ENCODE peak calls at places on chromosomes 7 and 10, in ten cellular contexts. Q, V, Z, N, M, B, L, E, O and D are unnamed samples.

GRCh38 chr10:75395171-75395954 is 6.2 kb downstream of the ZNF503 start:
- DNase-seq in Q (no peak), V (peak), Z (peak), N (peak), M (peak), B (no peak), L (peak), E (peak), O (no peak), D (peak)

GRCh38 chr10:86569335-86569734 is 47.7 kb upstream of the WAPL start:
- DNase-seq in Q (no peak), V (no peak), Z (no peak), N (no peak), M (no peak), B (no peak), L (no peak), E (no peak), O (no peak), D (no peak)

GRCh38 chr7:80312139-80312661 is 177.6 kb downstream of the GNAI1 start:
- DNase-seq in Q (no peak), V (no peak), Z (no peak), N (no peak), M (no peak), B (no peak), L (no peak), E (no peak), O (no peak), D (peak)

GRCh38 chr10:113550365-113550764 is 2.5 kb upstream of the HABP2 start:
- DNase-seq in Q (no peak), V (no peak), Z (no peak), N (no peak), M (no peak), B (no peak), L (no peak), E (no peak), O (no peak), D (no peak)

GRCh38 chr7:139570119-139570518 is 46.6 kb downstream of the CLEC2L start:
- DNase-seq in Q (no peak), V (no peak), Z (no peak), N (no peak), M (no peak), B (no peak), L (no peak), E (no peak), O (no peak), D (no peak)

GRCh38 chr10:83153714-83154113 is 985.6 kb upstream of the GHITM start:
- DNase-seq in Q (no peak), V (no peak), Z (no peak), N (no peak), M (no peak), B (no peak), L (peak), E (no peak), O (no peak), D (no peak)

GRCh38 chr10:118792501-118792900 is 37.7 kb upstream of the CACUL1 start:
- DNase-seq in Q (peak), V (no peak), Z (no peak), N (no peak), M (no peak), B (no peak), L (no peak), E (no peak), O (peak), D (peak)

GRCh38 chr10:77873558-77874380 is 52.8 kb downstream of the DLG5 start:
- DNase-seq in Q (no peak), V (peak), Z (peak), N (peak), M (peak), B (peak), L (peak), E (no peak), O (peak), D (peak)

GRCh38 chr7:74454059-74454947 is 597 bp downstream of the GTF2IRD1 start:
- DNase-seq in Q (no peak), V (peak), Z (peak), N (no peak), M (no peak), B (no peak), L (peak), E (peak), O (no peak), D (no peak)

GRCh38 chr7:47378728-47379395 is 203.0 kb downstream of the TNS3 start:
- DNase-seq in Q (no peak), V (no peak), Z (no peak), N (no peak), M (peak), B (no peak), L (no peak), E (no peak), O (no peak), D (peak)

GRCh38 chr10:94500063-94500462 is 45.5 kb upstream of the HELLS start:
- DNase-seq in Q (no peak), V (no peak), Z (no peak), N (no peak), M (no peak), B (peak), L (no peak), E (no peak), O (no peak), D (no peak)

GRCh38 chr7:128876978-128877755 is 14.5 kb downstream of the ATP6V1F start:
- DNase-seq in Q (no peak), V (no peak), Z (no peak), N (no peak), M (peak), B (no peak), L (peak), E (peak), O (no peak), D (no peak)

GRCh38 chr10:127064474-127064873 is 131.9 kb downstream of the INSYN2A start:
- DNase-seq in Q (no peak), V (no peak), Z (no peak), N (no peak), M (no peak), B (no peak), L (peak), E (no peak), O (no peak), D (no peak)

GRCh38 chr7:66247387-66248078 is 42.4 kb downstream of the TPST1 start:
- DNase-seq in Q (no peak), V (no peak), Z (no peak), N (no peak), M (no peak), B (no peak), L (no peak), E (no peak), O (no peak), D (no peak)

GRCh38 chr10:43863859-43864591 is 215.3 kb upstream of the ZNF32 start:
- DNase-seq in Q (no peak), V (no peak), Z (no peak), N (peak), M (no peak), B (peak), L (no peak), E (peak), O (peak), D (peak)

GRCh38 chr7:107166702-107167426 is 1.9 kb upstream of the HBP1 start:
- DNase-seq in Q (no peak), V (no peak), Z (no peak), N (no peak), M (no peak), B (no peak), L (no peak), E (no peak), O (no peak), D (no peak)

GRCh38 chr7:15972767-15973362 is 286.4 kb upstream of the MEOX2 start:
- DNase-seq in Q (peak), V (peak), Z (no peak), N (no peak), M (no peak), B (no peak), L (no peak), E (peak), O (peak), D (peak)

GRCh38 chr10:113610636-113611601 is 52.9 kb downstream of the NRAP start:
- DNase-seq in Q (no peak), V (no peak), Z (no peak), N (no peak), M (no peak), B (no peak), L (no peak), E (no peak), O (no peak), D (no peak)

GRCh38 chr10:115829501-115830215 is 443.3 kb downstream of the GFRA1 start:
- DNase-seq in Q (no peak), V (no peak), Z (no peak), N (no peak), M (no peak), B (no peak), L (no peak), E (no peak), O (no peak), D (no peak)

GRCh38 chr7:155729847-155730246 is 82.4 kb downstream of the SHH start:
- DNase-seq in Q (no peak), V (no peak), Z (no peak), N (no peak), M (no peak), B (no peak), L (no peak), E (peak), O (no peak), D (peak)

GRCh38 chr10:78895469-78895868 is 173.3 kb upstream of the ZMIZ1 start:
- DNase-seq in Q (no peak), V (no peak), Z (no peak), N (no peak), M (peak), B (no peak), L (no peak), E (no peak), O (peak), D (no peak)

GRCh38 chr7:12923971-12924370 is 236.5 kb downstream of the ARL4A start:
- DNase-seq in Q (peak), V (no peak), Z (no peak), N (no peak), M (no peak), B (no peak), L (no peak), E (no peak), O (no peak), D (no peak)

GRCh38 chr10:114208351-114208750 is 29.2 kb downstream of the TDRD1 start:
- DNase-seq in Q (no peak), V (no peak), Z (no peak), N (no peak), M (no peak), B (no peak), L (no peak), E (no peak), O (no peak), D (no peak)

GRCh38 chr7:13042605-13043236 is 355.3 kb downstream of the ARL4A start:
- DNase-seq in Q (no peak), V (no peak), Z (no peak), N (no peak), M (no peak), B (peak), L (no peak), E (no peak), O (no peak), D (no peak)

GRCh38 chr10:69057261-69057950 is 30.5 kb upstream of the SRGN start:
- DNase-seq in Q (peak), V (no peak), Z (no peak), N (peak), M (no peak), B (no peak), L (peak), E (peak), O (peak), D (peak)

GRCh38 chr7:82081644-82082224 is 311.9 kb upstream of the HGF start:
- DNase-seq in Q (no peak), V (no peak), Z (no peak), N (no peak), M (no peak), B (no peak), L (peak), E (no peak), O (no peak), D (no peak)

GRCh38 chr10:29199344-29199743 is 89.5 kb upstream of the LYZL1 start:
- DNase-seq in Q (no peak), V (no peak), Z (no peak), N (no peak), M (no peak), B (no peak), L (peak), E (no peak), O (no peak), D (no peak)

GRCh38 chr10:69703766-69704191 is 73.7 kb downstream of the FAM241B start:
- DNase-seq in Q (no peak), V (no peak), Z (no peak), N (no peak), M (no peak), B (no peak), L (no peak), E (no peak), O (no peak), D (no peak)

GRCh38 chr10:21369697-21370096 is 155.8 kb downstream of the SKIDA1 start:
- DNase-seq in Q (no peak), V (no peak), Z (no peak), N (no peak), M (no peak), B (no peak), L (no peak), E (no peak), O (no peak), D (no peak)

GRCh38 chr7:141355057-141355456 is 196.2 kb upstream of the AGK start:
- DNase-seq in Q (no peak), V (no peak), Z (no peak), N (no peak), M (no peak), B (peak), L (no peak), E (no peak), O (no peak), D (no peak)

DNA sequence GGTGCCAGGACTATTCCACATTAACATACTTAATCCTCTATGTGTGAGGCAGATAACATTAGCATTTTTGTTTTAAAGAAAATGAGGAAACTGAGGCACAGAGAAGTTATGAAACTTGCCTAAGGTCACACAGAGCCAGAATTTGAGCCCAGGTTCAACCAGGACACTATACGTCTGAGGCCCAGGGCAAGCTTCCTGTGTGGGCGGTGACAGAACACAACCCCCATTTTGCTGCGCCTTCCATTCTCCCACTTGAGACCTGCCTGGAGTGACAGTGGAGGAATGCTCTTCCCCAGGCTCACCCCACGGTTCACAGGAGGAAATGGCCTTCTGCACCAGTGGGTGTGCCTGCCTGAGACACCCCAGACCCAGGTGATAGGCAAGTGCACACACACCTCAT is 164.1 kb downstream of the SH3PXD2A start:
- DNase-seq in Q (no peak), V (no peak), Z (no peak), N (no peak), M (no peak), B (no peak), L (no peak), E (no peak), O (no peak), D (no peak)
- TF ChIP-seq POLR2A in Q (no peak), V (no peak), Z (no peak), N (no peak), M (no peak), B (no peak), L (no peak), E (no peak), O (no peak), D (no peak)

GRCh38 chr10:14954001-14954770 is at the start of gene DCLRE1C:
- DNase-seq in Q (peak), V (peak), Z (peak), N (peak), M (peak), B (peak), L (peak), E (peak), O (peak), D (peak)
- TF ChIP-seq POLR2A in Q (peak), V (no peak), Z (peak), N (no peak), M (no peak), B (peak), L (peak), E (peak), O (no peak), D (peak)

GRCh38 chr10:124653811-124654651 is 90.1 kb downstream of the FAM53B start:
- DNase-seq in Q (no peak), V (no peak), Z (no peak), N (peak), M (no peak), B (no peak), L (no peak), E (no peak), O (no peak), D (no peak)
- TF ChIP-seq POLR2A in Q (no peak), V (no peak), Z (no peak), N (no peak), M (no peak), B (no peak), L (no peak), E (no peak), O (no peak), D (no peak)

GRCh38 chr10:92692697-92693533 is 3.2 kb downstream of the HHEX start:
- DNase-seq in Q (no peak), V (no peak), Z (no peak), N (no peak), M (no peak), B (no peak), L (no peak), E (no peak), O (no peak), D (no peak)

GRCh38 chr10:92693534-92693893 is 3.8 kb downstream of the HHEX start:
- DNase-seq in Q (no peak), V (no peak), Z (no peak), N (no peak), M (no peak), B (no peak), L (no peak), E (no peak), O (no peak), D (no peak)

GRCh38 chr10:92696606-92697383 is 7.0 kb downstream of the HHEX start:
- DNase-seq in Q (peak), V (no peak), Z (no peak), N (no peak), M (no peak), B (peak), L (no peak), E (no peak), O (no peak), D (no peak)

GRCh38 chr10:92697663-92698511 is 8.1 kb downstream of the HHEX start:
- DNase-seq in Q (no peak), V (no peak), Z (no peak), N (no peak), M (no peak), B (no peak), L (no peak), E (no peak), O (no peak), D (no peak)

GRCh38 chr10:92695679-92696605 is 6.2 kb downstream of the HHEX start:
- DNase-seq in Q (peak), V (peak), Z (no peak), N (no peak), M (no peak), B (peak), L (peak), E (no peak), O (no peak), D (no peak)
- TF ChIP-seq POLR2A in Q (peak), V (no peak), Z (no peak), N (no peak), M (no peak), B (peak), L (no peak), E (no peak), O (no peak), D (no peak)

GRCh38 chr10:100186813-100187212 is 984 bp upstream of the ERLIN1 start:
- DNase-seq in Q (no peak), V (no peak), Z (no peak), N (no peak), M (peak), B (no peak), L (peak), E (peak), O (no peak), D (no peak)
- TF ChIP-seq POLR2A in Q (no peak), V (no peak), Z (no peak), N (no peak), M (no peak), B (no peak), L (no peak), E (no peak), O (no peak), D (no peak)

GRCh38 chr10:71766717-71767419 is 6.5 kb downstream of the VSIR start:
- DNase-seq in Q (no peak), V (peak), Z (peak), N (peak), M (peak), B (peak), L (no peak), E (peak), O (peak), D (peak)
- TF ChIP-seq POLR2A in Q (no peak), V (no peak), Z (no peak), N (no peak), M (no peak), B (no peak), L (no peak), E (no peak), O (no peak), D (no peak)

DNA sequence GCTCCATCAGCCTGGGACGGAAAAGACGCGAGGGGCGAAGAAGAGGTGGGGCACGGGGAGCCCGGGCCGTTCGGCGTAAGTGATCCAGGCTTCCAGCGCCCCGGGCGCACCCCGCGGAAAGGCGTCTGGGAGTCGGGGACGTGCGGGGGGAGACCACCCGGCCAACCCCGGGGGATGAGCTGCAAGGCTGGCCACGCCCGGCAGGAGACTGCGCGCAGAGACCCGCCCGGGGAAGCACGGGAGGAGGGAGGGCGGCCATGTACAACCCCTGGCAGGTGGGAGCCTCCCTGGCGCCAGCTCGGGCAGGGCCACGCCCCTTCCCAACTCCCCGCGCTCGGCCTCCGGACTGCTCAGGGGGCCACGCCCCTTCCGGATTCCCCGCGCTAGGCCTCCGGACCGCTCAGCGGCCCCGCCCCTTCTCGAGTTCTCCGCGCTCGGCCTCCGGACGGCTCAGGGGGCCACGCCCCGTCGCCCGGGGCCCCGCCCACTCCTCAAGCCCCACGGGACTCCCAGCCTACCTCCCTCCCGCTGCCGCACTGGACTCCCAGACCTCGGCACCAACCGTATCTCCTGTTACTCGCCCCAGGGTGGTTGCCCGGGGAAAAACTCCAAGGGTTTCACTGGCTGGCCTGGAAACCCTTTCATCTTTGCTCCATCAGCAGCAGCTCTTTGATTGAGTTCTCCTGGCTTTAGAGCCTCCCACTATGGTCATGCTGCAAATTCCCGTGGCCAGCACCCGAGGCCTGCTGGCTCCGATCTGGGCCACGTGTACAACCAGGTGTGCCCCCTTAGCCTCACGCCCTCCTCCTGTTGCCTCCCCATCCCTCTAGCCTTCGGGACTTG is 284.4 kb downstream of the ZEB1 start:
- DNase-seq in Q (peak), V (peak), Z (peak), N (peak), M (peak), B (peak), L (peak), E (peak), O (peak), D (peak)
- TF ChIP-seq POLR2A in Q (peak), V (peak), Z (peak), N (no peak), M (no peak), B (no peak), L (peak), E (peak), O (no peak), D (peak)

GRCh38 chr10:110357252-110357780 is 52.6 kb upstream of the SMNDC1 start:
- DNase-seq in Q (no peak), V (peak), Z (peak), N (no peak), M (no peak), B (no peak), L (no peak), E (no peak), O (no peak), D (peak)
- TF ChIP-seq POLR2A in Q (no peak), V (no peak), Z (no peak), N (no peak), M (no peak), B (no peak), L (no peak), E (no peak), O (no peak), D (peak)

DNA sequence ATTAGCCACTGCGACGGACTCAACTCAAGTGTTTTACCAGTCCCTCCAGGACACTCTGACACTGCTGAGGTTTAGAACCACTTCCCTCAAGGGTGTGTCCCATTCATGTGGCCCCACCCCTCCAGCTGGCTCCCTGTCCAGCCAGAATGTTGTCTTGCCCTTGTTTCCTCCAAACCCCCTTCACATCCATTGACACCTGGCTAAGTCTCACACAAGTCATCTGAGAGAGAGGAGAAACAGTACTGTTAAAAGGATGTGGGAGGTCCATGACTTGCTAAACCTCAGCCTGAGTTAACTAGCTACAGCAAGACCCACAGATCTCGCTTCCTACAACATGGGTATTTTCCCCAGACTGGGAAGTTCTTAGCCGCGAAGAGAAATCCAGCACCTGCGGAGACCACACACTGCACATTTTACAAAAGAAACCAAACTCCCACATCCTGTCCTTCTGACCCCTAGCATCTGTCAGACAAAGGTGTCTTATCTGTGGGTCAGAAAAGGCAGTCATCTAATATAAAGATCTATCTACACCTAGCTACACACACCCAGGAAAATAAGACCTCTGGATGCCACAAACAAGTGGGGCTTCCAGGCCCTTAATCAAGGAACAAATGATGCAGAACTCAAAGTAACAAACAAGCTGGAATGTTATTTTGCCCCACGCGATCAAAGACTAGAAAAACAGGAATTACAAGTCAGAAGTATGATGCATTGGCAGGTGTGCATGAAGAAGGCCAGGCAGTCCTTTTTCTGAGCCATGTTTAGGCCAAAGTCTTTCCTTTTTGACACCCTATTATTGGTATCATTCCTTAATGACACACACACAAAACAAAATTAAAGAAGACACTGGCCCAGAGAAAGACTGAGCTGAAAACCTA is 13.9 kb downstream of the OSBPL3 start:
- DNase-seq in Q (no peak), V (no peak), Z (no peak), N (no peak), M (no peak), B (no peak), L (no peak), E (peak), O (no peak), D (peak)
- TF ChIP-seq POLR2A in Q (no peak), V (no peak), Z (no peak), N (no peak), M (no peak), B (no peak), L (no peak), E (no peak), O (no peak), D (no peak)